ENCODE peak calls at places on chromosomes 4 and X, in ten cellular contexts. G is tibial artery; U is sigmoid colon; W is type B pancreatic cell; Z is fibroblast of the aortic adventitia; S is left ventricle myocardium inferior; D is psoas muscle; I is Calu3; J is cardiac fibroblast; K is CD4-positive, alpha-beta T cell. Q is an unnamed sample.
A peak's percentile ranks its signal among the peaks of the same experiment; 100 is the strongest.

GRCh38 chr4:95585016-95585695 is 36.4 kb upstream of the UNC5C start:
- DNase-seq in G (no peak), U (no peak), W (no peak), Z (no peak), S (no peak), D (no peak), I (no peak), J (no peak), K (no peak), Q (no peak)

GRCh38 chr4:836781-837301 is 10.9 kb upstream of the CPLX1 start:
- DNase-seq in G (no peak), U (no peak), W (no peak), Z (no peak), S (no peak), D (peak; percentile 21), I (no peak), J (no peak), K (no peak), Q (peak; percentile 48)

GRCh38 chrX:10167573-10167972 is 10.8 kb downstream of the CLCN4 start:
- DNase-seq in G (no peak), U (no peak), W (no peak), Z (no peak), S (no peak), D (no peak), I (no peak), J (no peak), K (no peak), Q (no peak)

GRCh38 chr4:156778093-156778492 is 193.5 kb downstream of the PDGFC start:
- DNase-seq in G (no peak), U (no peak), W (no peak), Z (peak; percentile 67), S (no peak), D (no peak), I (no peak), J (no peak), K (no peak), Q (no peak)

GRCh38 chr4:97548943-97549583 is 594.2 kb downstream of the STPG2 start:
- DNase-seq in G (no peak), U (no peak), W (no peak), Z (no peak), S (no peak), D (no peak), I (no peak), J (no peak), K (no peak), Q (no peak)

GRCh38 chr4:40199179-40199670 is 2.4 kb downstream of the RHOH start:
- DNase-seq in G (no peak), U (no peak), W (no peak), Z (no peak), S (no peak), D (no peak), I (no peak), J (no peak), K (no peak), Q (no peak)

GRCh38 chr4:102815981-102816380 is 11.4 kb downstream of the UBE2D3 start:
- DNase-seq in G (no peak), U (no peak), W (no peak), Z (peak; percentile 74), S (no peak), D (no peak), I (no peak), J (peak; percentile 52), K (no peak), Q (no peak)

GRCh38 chrX:65697173-65697572 is 29.7 kb downstream of the MSN start:
- DNase-seq in G (no peak), U (no peak), W (no peak), Z (peak; percentile 66), S (no peak), D (no peak), I (no peak), J (peak; percentile 45), K (no peak), Q (no peak)

GRCh38 chrX:70219938-70220764 is 14.3 kb upstream of the AWAT1 start:
- DNase-seq in G (peak; percentile 56), U (no peak), W (no peak), Z (peak; percentile 85), S (peak; percentile 27), D (no peak), I (peak; percentile 11), J (peak; percentile 23), K (no peak), Q (peak; percentile 58)

GRCh38 chr4:119510750-119511149 is 117.9 kb downstream of the PDE5A start:
- DNase-seq in G (no peak), U (no peak), W (no peak), Z (peak; percentile 74), S (no peak), D (no peak), I (no peak), J (peak; percentile 36), K (no peak), Q (no peak)

GRCh38 chr4:10571896-10572295 is 112.7 kb downstream of the CLNK start:
- DNase-seq in G (no peak), U (no peak), W (no peak), Z (no peak), S (no peak), D (no peak), I (no peak), J (no peak), K (no peak), Q (no peak)

GRCh38 chr4:23613782-23614181 is 276.1 kb downstream of the PPARGC1A start:
- DNase-seq in G (no peak), U (no peak), W (no peak), Z (no peak), S (no peak), D (no peak), I (no peak), J (no peak), K (no peak), Q (no peak)

GRCh38 chr4:23614284-23614892 is 275.5 kb downstream of the PPARGC1A start:
- DNase-seq in G (no peak), U (no peak), W (no peak), Z (peak; percentile 21), S (no peak), D (no peak), I (peak; percentile 5), J (peak; percentile 49), K (no peak), Q (no peak)
- TF ChIP-seq CTCF in G (no peak), U (no peak), W (peak; percentile 62), Z (peak; percentile 31), S (peak; percentile 49), D (no peak), I (no peak), J (peak; percentile 18), K (no peak), Q (peak; percentile 17)

GRCh38 chr4:184111433-184111832 is 106.2 kb downstream of the ENPP6 start:
- DNase-seq in G (no peak), U (no peak), W (no peak), Z (no peak), S (no peak), D (no peak), I (no peak), J (no peak), K (no peak), Q (no peak)

GRCh38 chr4:184117662-184118199 is 99.9 kb downstream of the ENPP6 start:
- DNase-seq in G (no peak), U (no peak), W (no peak), Z (no peak), S (no peak), D (no peak), I (no peak), J (no peak), K (no peak), Q (no peak)

GRCh38 chr4:184112006-184112550 is 105.6 kb downstream of the ENPP6 start:
- DNase-seq in G (no peak), U (no peak), W (no peak), Z (no peak), S (no peak), D (no peak), I (no peak), J (no peak), K (no peak), Q (no peak)

GRCh38 chr4:184115399-184115798 is 102.3 kb downstream of the ENPP6 start:
- DNase-seq in G (no peak), U (no peak), W (no peak), Z (no peak), S (no peak), D (no peak), I (no peak), J (no peak), K (no peak), Q (no peak)

GRCh38 chr4:184114431-184114830 is 103.2 kb downstream of the ENPP6 start:
- DNase-seq in G (no peak), U (no peak), W (no peak), Z (no peak), S (no peak), D (no peak), I (no peak), J (no peak), K (no peak), Q (no peak)
- TF ChIP-seq CTCF in G (no peak), U (no peak), W (no peak), Z (no peak), S (no peak), D (no peak), I (no peak), J (no peak), K (no peak), Q (no peak)

GRCh38 chrX:132636080-132636479 is 147.2 kb upstream of the MBNL3 start:
- DNase-seq in G (no peak), U (no peak), W (no peak), Z (peak; percentile 9), S (no peak), D (no peak), I (no peak), J (no peak), K (no peak), Q (no peak)

GRCh38 chrX:132634521-132634920 is 145.7 kb upstream of the MBNL3 start:
- DNase-seq in G (no peak), U (no peak), W (no peak), Z (no peak), S (no peak), D (no peak), I (no peak), J (no peak), K (no peak), Q (no peak)

DNA sequence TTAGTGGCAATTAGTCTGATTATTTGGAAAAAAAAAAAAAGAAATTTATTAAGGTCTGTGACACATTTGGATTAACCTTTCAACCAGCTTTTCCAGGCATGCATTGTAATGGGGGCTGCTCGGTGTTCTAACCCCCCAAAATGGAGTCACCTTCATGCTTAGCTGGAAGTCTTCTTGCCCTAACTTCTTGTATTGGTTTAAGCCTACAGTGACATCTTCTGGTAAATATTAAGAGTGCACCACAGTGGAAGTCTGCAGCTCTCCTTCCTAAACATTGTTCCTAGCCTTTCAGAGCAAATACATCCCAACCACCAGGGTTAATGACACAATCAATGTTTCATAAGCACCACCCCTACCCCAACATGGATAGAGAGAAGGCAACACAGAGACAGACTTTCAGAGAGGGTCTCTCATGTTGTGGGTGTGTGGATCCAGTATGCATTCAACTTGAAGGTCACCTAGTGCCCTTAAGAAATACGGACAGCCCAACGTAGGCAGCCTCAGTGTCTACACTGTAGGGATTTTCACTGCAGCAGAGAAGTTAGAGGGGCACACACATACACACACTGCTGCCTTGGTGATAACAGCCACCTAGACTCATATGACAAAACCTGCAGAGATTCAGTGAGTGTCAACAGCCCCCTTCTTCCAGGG is 142.9 kb upstream of the MBNL3 start:
- DNase-seq in G (no peak), U (no peak), W (no peak), Z (peak; percentile 59), S (no peak), D (no peak), I (peak; percentile 2), J (peak; percentile 51), K (no peak), Q (no peak)
- TF ChIP-seq CTCF in G (peak; percentile 46), U (peak; percentile 7), W (peak; percentile 78), Z (peak; percentile 71), S (peak; percentile 57), D (peak; percentile 56), I (peak; percentile 28), J (peak; percentile 43), K (peak; percentile 39), Q (peak; percentile 53)

GRCh38 chr4:158259955-158260575 is 49.8 kb downstream of the TMEM144 start:
- DNase-seq in G (no peak), U (no peak), W (no peak), Z (peak; percentile 77), S (no peak), D (no peak), I (no peak), J (peak; percentile 55), K (no peak), Q (no peak)
- TF ChIP-seq CTCF in G (peak; percentile 42), U (no peak), W (peak; percentile 84), Z (peak; percentile 24), S (peak; percentile 38), D (peak; percentile 24), I (no peak), J (no peak), K (no peak), Q (peak; percentile 67)

Q was measured in RWPE2.